ENCODE peak calls at places on chromosome 2, in seven cellular contexts. W, C, Y, U, L, X and I are unnamed samples.

GRCh38 chr2:100620481-100620880 is 57.7 kb downstream of the PDCL3 start:
- DNase-seq in W (no peak), C (no peak), Y (no peak), U (peak; percentile 90), L (no peak), X (no peak), I (no peak)

GRCh38 chr2:88210132-88211004 is 40.2 kb downstream of the THNSL2 start:
- DNase-seq in W (no peak), C (no peak), Y (no peak), U (no peak), L (no peak), X (no peak), I (no peak)

GRCh38 chr2:69237070-69237670 is 149.9 kb downstream of the GFPT1 start:
- DNase-seq in W (no peak), C (no peak), Y (no peak), U (no peak), L (no peak), X (no peak), I (peak; percentile 57)

GRCh38 chr2:205752924-205753323 is 70.6 kb downstream of the NRP2 start:
- DNase-seq in W (no peak), C (no peak), Y (no peak), U (no peak), L (no peak), X (no peak), I (no peak)

GRCh38 chr2:235940330-235940729 is 227.9 kb downstream of the GBX2 start:
- DNase-seq in W (peak; percentile 54), C (peak; percentile 98), Y (no peak), U (no peak), L (peak; percentile 97), X (peak; percentile 75), I (peak; percentile 98)

GRCh38 chr2:23636412-23636811 is 251.4 kb downstream of the KLHL29 start:
- DNase-seq in W (peak; percentile 77), C (peak; percentile 31), Y (no peak), U (peak; percentile 35), L (peak; percentile 53), X (peak; percentile 74), I (peak; percentile 19)

GRCh38 chr2:120486441-120486840 is 140.5 kb downstream of the INHBB start:
- DNase-seq in W (no peak), C (no peak), Y (no peak), U (no peak), L (no peak), X (no peak), I (no peak)

GRCh38 chr2:197010200-197011020 is 83.9 kb upstream of the PGAP1 start:
- DNase-seq in W (no peak), C (no peak), Y (no peak), U (no peak), L (no peak), X (no peak), I (no peak)

GRCh38 chr2:1663621-1664020 is 80.7 kb downstream of the PXDN start:
- DNase-seq in W (no peak), C (no peak), Y (no peak), U (no peak), L (no peak), X (no peak), I (no peak)

GRCh38 chr2:226795281-226796011 is 4.2 kb downstream of the IRS1 start:
- DNase-seq in W (peak; percentile 68), C (no peak), Y (no peak), U (peak; percentile 29), L (peak; percentile 47), X (peak; percentile 14), I (peak; percentile 40)

GRCh38 chr2:128026422-128027277 is 1.2 kb downstream of the SAP130 start:
- DNase-seq in W (no peak), C (peak; percentile 10), Y (no peak), U (no peak), L (peak; percentile 18), X (no peak), I (peak; percentile 20)

GRCh38 chr2:101628050-101628392 is 69.5 kb upstream of the MAP4K4 start:
- DNase-seq in W (no peak), C (no peak), Y (no peak), U (no peak), L (no peak), X (no peak), I (no peak)

GRCh38 chr2:46335404-46335965 is 38.3 kb downstream of the EPAS1 start:
- DNase-seq in W (peak; percentile 80), C (peak; percentile 77), Y (no peak), U (peak; percentile 58), L (peak; percentile 93), X (no peak), I (peak; percentile 80)

GRCh38 chr2:1286929-1287328 is 126.3 kb upstream of the TPO start:
- DNase-seq in W (no peak), C (no peak), Y (no peak), U (no peak), L (no peak), X (no peak), I (no peak)

GRCh38 chr2:72778410-72778809 is 47.4 kb downstream of the EXOC6B start:
- DNase-seq in W (no peak), C (peak; percentile 71), Y (peak; percentile 69), U (no peak), L (peak; percentile 79), X (no peak), I (peak; percentile 53)

GRCh38 chr2:222042666-222043065 is 256.1 kb downstream of the PAX3 start:
- DNase-seq in W (no peak), C (no peak), Y (no peak), U (no peak), L (no peak), X (no peak), I (no peak)

DNA sequence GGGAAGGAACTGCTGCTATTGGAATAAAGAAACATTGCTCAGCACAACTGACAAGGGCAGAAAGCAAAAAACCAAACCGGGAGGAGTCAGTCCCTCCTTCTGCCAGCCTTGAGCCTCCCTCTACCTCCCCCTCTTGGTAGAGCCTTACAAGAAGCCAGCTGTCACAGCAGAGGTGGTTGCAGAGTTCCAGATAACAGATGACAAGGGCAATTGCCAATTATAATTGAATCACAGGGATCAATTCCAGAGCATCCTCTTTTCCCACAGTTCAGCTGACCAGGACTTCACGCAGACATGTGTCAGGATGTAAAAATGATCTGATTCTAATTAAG is 548.2 kb upstream of the LRRTM1 start:
- DNase-seq in W (no peak), C (no peak), Y (no peak), U (no peak), L (no peak), X (no peak), I (no peak)
- TF ChIP-seq CTCF in W (no peak), C (no peak), Y (peak; percentile 10), U (no peak), L (no peak), X (no peak), I (no peak)

GRCh38 chr2:189411860-189412259 is 29.4 kb upstream of the WDR75 start:
- DNase-seq in W (no peak), C (peak; percentile 94), Y (no peak), U (no peak), L (peak; percentile 97), X (no peak), I (peak; percentile 98)
- H3K4me3 ChIP-seq in W (no peak overlapping the region), C (no peak overlapping the region), Y (no peak overlapping the region), U (no peak overlapping the region), L (no peak overlapping the region), X (no peak overlapping the region), I (no peak overlapping the region)

DNA sequence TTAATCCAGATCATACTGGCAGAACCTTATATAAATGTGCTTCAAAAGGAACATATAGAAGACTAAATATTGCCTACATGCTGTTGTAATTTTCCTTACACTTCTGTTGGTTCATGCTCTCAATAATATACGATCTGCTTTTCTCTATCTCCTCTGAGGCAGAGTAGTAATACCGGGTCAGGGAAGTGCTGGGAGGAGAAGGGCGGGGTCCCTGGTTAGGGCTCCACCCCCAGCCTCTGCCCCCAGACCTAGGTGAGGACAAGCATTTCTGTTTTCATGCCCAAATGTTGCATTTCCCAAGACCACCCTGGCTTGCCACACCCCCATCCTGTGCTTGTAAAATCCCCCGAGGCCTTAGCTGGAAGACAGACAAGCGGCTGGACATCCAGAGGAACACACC is 55.3 kb downstream of the PLA2R1 start:
- DNase-seq in W (no peak), C (no peak), Y (no peak), U (no peak), L (no peak), X (no peak), I (no peak)
- TF ChIP-seq CTCF in W (no peak), C (no peak), Y (no peak), U (no peak), L (no peak), X (no peak), I (no peak)

DNA sequence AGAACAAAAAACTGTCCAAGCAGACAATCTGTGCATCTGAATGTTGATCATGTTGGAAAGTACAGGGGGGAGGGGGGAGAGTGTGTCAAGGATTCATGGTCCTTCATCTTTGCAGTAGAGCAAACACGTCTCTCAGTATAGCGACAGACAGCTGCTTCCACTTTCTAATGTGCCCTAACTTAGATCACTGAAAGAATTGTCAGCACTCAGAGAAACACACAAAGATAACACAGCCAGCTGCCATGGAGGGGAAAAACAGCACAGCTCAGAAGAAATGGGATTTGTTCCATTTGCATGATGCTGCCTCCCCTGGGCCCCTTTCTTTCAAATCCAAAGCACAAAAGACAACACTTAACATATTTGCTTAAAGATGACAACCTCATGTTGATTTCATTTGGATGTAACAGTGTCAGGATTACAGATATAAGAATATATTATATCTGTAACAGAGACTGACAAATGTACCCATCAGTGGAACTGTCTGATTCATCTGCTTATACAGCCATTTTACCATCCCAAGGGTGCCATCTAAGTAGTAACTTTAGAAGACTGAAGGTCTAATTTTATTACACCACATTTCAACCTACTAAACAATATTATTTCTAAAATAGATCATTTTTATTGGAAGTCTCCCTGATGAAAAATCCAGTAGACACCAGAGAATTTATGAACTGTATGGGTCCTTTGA is 17.7 kb downstream of the FIGN start:
- DNase-seq in W (no peak), C (no peak), Y (no peak), U (no peak), L (peak; percentile 30), X (peak; percentile 49), I (no peak)
- H3K4me3 ChIP-seq in W (no peak overlapping the region), C (no peak overlapping the region), Y (no peak overlapping the region), U (no peak overlapping the region), L (no peak overlapping the region), X (no peak overlapping the region), I (no peak overlapping the region)

GRCh38 chr2:95329891-95330822 is 33.0 kb downstream of the KCNIP3 start:
- DNase-seq in W (no peak), C (no peak), Y (no peak), U (peak; percentile 92), L (no peak), X (peak; percentile 45), I (no peak)
- TF ChIP-seq CTCF in W (no peak), C (no peak), Y (peak; percentile 49), U (peak; percentile 44), L (no peak), X (peak; percentile 9), I (no peak)

DNA sequence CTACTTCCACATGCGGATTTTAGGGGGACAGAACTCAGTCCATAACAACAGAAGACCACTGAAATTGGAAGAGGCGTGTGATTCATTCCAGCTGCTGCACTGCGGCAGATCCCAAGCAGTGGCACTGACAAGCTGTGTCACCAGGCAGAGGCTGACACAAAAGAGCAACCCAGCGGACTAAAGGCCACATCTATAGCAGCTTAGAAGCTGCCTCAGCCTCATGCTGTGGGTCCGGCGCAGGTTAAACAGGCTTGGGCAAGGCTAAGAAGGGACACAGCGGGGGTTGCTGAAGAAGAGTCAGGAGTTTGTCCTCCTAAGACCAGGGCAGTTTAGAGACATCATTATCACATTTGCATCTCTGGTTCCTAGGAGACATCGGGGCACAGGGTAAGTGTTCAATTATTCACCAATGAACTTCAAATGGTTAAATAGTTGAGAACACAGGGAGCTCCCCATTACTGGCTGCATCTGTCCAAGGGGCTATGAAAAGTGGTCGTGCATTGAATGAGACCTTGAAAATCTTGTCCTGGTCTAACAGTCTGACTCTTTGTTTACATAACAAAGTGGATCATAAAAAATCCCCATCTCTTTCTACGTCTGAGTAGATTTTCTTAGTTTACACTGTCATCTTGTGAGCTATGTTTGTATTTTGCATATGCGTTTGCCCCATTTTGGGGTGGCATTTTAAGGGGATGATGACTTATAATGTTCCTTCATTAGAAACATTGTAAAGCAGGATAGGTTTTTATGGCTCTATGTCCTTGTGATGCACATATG is 162.3 kb upstream of the TRIB2 start:
- DNase-seq in W (no peak), C (no peak), Y (no peak), U (no peak), L (no peak), X (no peak), I (peak; percentile 46)
- H3K4me3 ChIP-seq in W (no peak overlapping the region), C (no peak overlapping the region), Y (no peak overlapping the region), U (no peak overlapping the region), L (no peak overlapping the region), X (no peak overlapping the region), I (no peak overlapping the region)